ENCODE peak calls at places on chromosome 18, in nine cellular contexts. M is psoas muscle, N is heart right ventricle, J is OCI-LY7, Q is A549, D is MM.1S, C is breast epithelium, X is GM23248, R is pancreas. O is an unnamed sample. For H3K9me3, the result is how much of the 10 kb centered on the place peaks cover.

GRCh38 chr18:54094474-54094873 is 130.0 kb downstream of the MBD2 start:
- DNase-seq in M (no peak), N (no peak), J (no peak), Q (no peak), D (peak), C (no peak), X (no peak), R (no peak), O (no peak)

GRCh38 chr18:11565716-11566115 is 43.7 kb upstream of the SLC35G4 start:
- DNase-seq in M (no peak), N (no peak), J (no peak), Q (no peak), D (no peak), C (no peak), X (no peak), R (no peak), O (no peak)

GRCh38 chr18:79819951-79820351 is 22.2 kb downstream of the KCNG2 start:
- DNase-seq in M (no peak), N (peak), J (peak), Q (no peak), D (no peak), C (no peak), X (no peak), R (no peak), O (peak)

GRCh38 chr18:3623769-3624545 is 174.0 kb downstream of the TGIF1 start:
- DNase-seq in M (peak), N (peak), J (no peak), Q (peak), D (no peak), C (peak), X (peak), R (peak), O (no peak)

GRCh38 chr18:21638822-21639221 is 26.7 kb downstream of the SNRPD1 start:
- DNase-seq in M (no peak), N (no peak), J (no peak), Q (no peak), D (no peak), C (no peak), X (no peak), R (no peak), O (no peak)

GRCh38 chr18:48002933-48003365 is 72.5 kb upstream of the SMAD2 start:
- DNase-seq in M (peak), N (peak), J (no peak), Q (peak), D (no peak), C (no peak), X (peak), R (peak), O (no peak)

GRCh38 chr18:71784777-71785176 is 759.4 kb downstream of the CBLN2 start:
- DNase-seq in M (no peak), N (no peak), J (peak), Q (peak), D (peak), C (no peak), X (peak), R (no peak), O (no peak)

GRCh38 chr18:54717673-54718435 is 110.4 kb upstream of the RAB27B start:
- DNase-seq in M (no peak), N (no peak), J (peak), Q (no peak), D (peak), C (no peak), X (no peak), R (no peak), O (peak)

GRCh38 chr18:48393776-48394175 is 15.4 kb downstream of the ZBTB7C start:
- DNase-seq in M (no peak), N (no peak), J (no peak), Q (no peak), D (no peak), C (no peak), X (no peak), R (no peak), O (no peak)

GRCh38 chr18:64134044-64134757 is 14.7 kb downstream of the LINC00305 start:
- DNase-seq in M (no peak), N (no peak), J (no peak), Q (peak), D (no peak), C (no peak), X (peak), R (no peak), O (no peak)

GRCh38 chr18:74817576-74817975 is 219.9 kb downstream of the ZNF407 start:
- DNase-seq in M (no peak), N (no peak), J (no peak), Q (no peak), D (no peak), C (no peak), X (peak), R (no peak), O (no peak)

GRCh38 chr18:45724591-45724990 is 610 bp downstream of the SLC14A1 start:
- DNase-seq in M (no peak), N (no peak), J (no peak), Q (no peak), D (no peak), C (no peak), X (no peak), R (no peak), O (no peak)

GRCh38 chr18:5895886-5896740 is 791 bp upstream of the TMEM200C start:
- DNase-seq in M (peak), N (peak), J (no peak), Q (no peak), D (no peak), C (peak), X (peak), R (no peak), O (no peak)

GRCh38 chr18:55275042-55275897 is 312.7 kb downstream of the TCF4 start:
- DNase-seq in M (peak), N (no peak), J (peak), Q (peak), D (peak), C (no peak), X (peak), R (no peak), O (no peak)

GRCh38 chr18:21264651-21265050 is 22.6 kb downstream of the GREB1L start:
- DNase-seq in M (no peak), N (no peak), J (no peak), Q (no peak), D (no peak), C (no peak), X (peak), R (no peak), O (no peak)

GRCh38 chr18:63119647-63120046 is 199.9 kb downstream of the BCL2 start:
- DNase-seq in M (peak), N (no peak), J (no peak), Q (peak), D (no peak), C (no peak), X (peak), R (no peak), O (no peak)

GRCh38 chr18:3713166-3713565 is 263.2 kb downstream of the TGIF1 start:
- DNase-seq in M (no peak), N (no peak), J (peak), Q (no peak), D (no peak), C (no peak), X (no peak), R (no peak), O (no peak)

GRCh38 chr18:31646332-31646822 is 38.0 kb downstream of the B4GALT6 start:
- DNase-seq in M (no peak), N (no peak), J (no peak), Q (no peak), D (no peak), C (no peak), X (no peak), R (no peak), O (no peak)

GRCh38 chr18:22683196-22683676 is 249.9 kb upstream of the RBBP8 start:
- DNase-seq in M (no peak), N (peak), J (no peak), Q (peak), D (no peak), C (peak), X (peak), R (peak), O (no peak)

GRCh38 chr18:75216212-75216925 is 5.8 kb downstream of the TSHZ1 start:
- DNase-seq in M (no peak), N (no peak), J (no peak), Q (no peak), D (no peak), C (no peak), X (no peak), R (no peak), O (no peak)

GRCh38 chr18:40882468-40882867 is 1072.6 kb upstream of the PIK3C3 start:
- DNase-seq in M (no peak), N (no peak), J (no peak), Q (no peak), D (no peak), C (no peak), X (no peak), R (no peak), O (no peak)

GRCh38 chr18:62763101-62763521 is 47.8 kb downstream of the PHLPP1 start:
- DNase-seq in M (no peak), N (no peak), J (no peak), Q (no peak), D (peak), C (no peak), X (no peak), R (no peak), O (no peak)

GRCh38 chr18:3321133-3321812 is 59.3 kb downstream of the MYL12B start:
- DNase-seq in M (no peak), N (no peak), J (peak), Q (peak), D (no peak), C (no peak), X (peak), R (peak), O (no peak)

GRCh38 chr18:42614619-42615293 is 500.7 kb downstream of the RIT2 start:
- DNase-seq in M (no peak), N (peak), J (no peak), Q (no peak), D (no peak), C (no peak), X (no peak), R (no peak), O (no peak)

GRCh38 chr18:13810950-13811485 is 12.9 kb upstream of the MC5R start:
- DNase-seq in M (no peak), N (no peak), J (no peak), Q (no peak), D (no peak), C (no peak), X (no peak), R (no peak), O (no peak)

GRCh38 chr18:54165450-54165849 is 59.0 kb downstream of the MBD2 start:
- DNase-seq in M (no peak), N (no peak), J (no peak), Q (no peak), D (no peak), C (no peak), X (no peak), R (no peak), O (no peak)

GRCh38 chr18:709771-710170 is 2.7 kb downstream of the ENOSF1 start:
- DNase-seq in M (no peak), N (no peak), J (no peak), Q (no peak), D (no peak), C (no peak), X (no peak), R (no peak), O (no peak)

GRCh38 chr18:8668381-8668780 is 37.0 kb upstream of the MTCL1 start:
- DNase-seq in M (no peak), N (no peak), J (no peak), Q (no peak), D (no peak), C (no peak), X (no peak), R (no peak), O (no peak)

GRCh38 chr18:25136416-25137132 is 215.4 kb downstream of the ZNF521 start:
- DNase-seq in M (no peak), N (peak), J (no peak), Q (no peak), D (no peak), C (no peak), X (peak), R (no peak), O (no peak)

GRCh38 chr18:27428716-27429475 is 243.8 kb upstream of the CHST9 start:
- DNase-seq in M (no peak), N (no peak), J (no peak), Q (no peak), D (no peak), C (no peak), X (no peak), R (no peak), O (no peak)

GRCh38 chr18:59778434-59778833 is 81.2 kb upstream of the CCBE1 start:
- DNase-seq in M (no peak), N (no peak), J (no peak), Q (no peak), D (no peak), C (no peak), X (no peak), R (no peak), O (no peak)

GRCh38 chr18:59783138-59783537 is 85.9 kb upstream of the CCBE1 start:
- DNase-seq in M (no peak), N (no peak), J (peak), Q (peak), D (peak), C (no peak), X (peak), R (no peak), O (no peak)

GRCh38 chr18:59779979-59780378 is 82.8 kb upstream of the CCBE1 start:
- DNase-seq in M (no peak), N (no peak), J (no peak), Q (no peak), D (no peak), C (no peak), X (peak), R (no peak), O (no peak)

GRCh38 chr18:59777636-59778035 is 80.4 kb upstream of the CCBE1 start:
- DNase-seq in M (no peak), N (no peak), J (no peak), Q (no peak), D (no peak), C (no peak), X (no peak), R (no peak), O (no peak)
- H3K27ac ChIP-seq in M (no peak), N (no peak), J (no peak), Q (no peak), D (no peak), C (no peak), X (no peak), R (no peak), O (no peak)

GRCh38 chr18:78571063-78571785 is 408.4 kb upstream of the SALL3 start:
- DNase-seq in M (no peak), N (no peak), J (no peak), Q (no peak), D (no peak), C (no peak), X (no peak), R (no peak), O (no peak)

GRCh38 chr18:78576967-78577366 is 402.7 kb upstream of the SALL3 start:
- DNase-seq in M (no peak), N (no peak), J (no peak), Q (no peak), D (no peak), C (no peak), X (no peak), R (no peak), O (no peak)

GRCh38 chr18:78579449-78579848 is 400.2 kb upstream of the SALL3 start:
- DNase-seq in M (no peak), N (no peak), J (no peak), Q (no peak), D (no peak), C (no peak), X (no peak), R (no peak), O (no peak)

GRCh38 chr18:78571831-78572347 is 407.7 kb upstream of the SALL3 start:
- DNase-seq in M (no peak), N (no peak), J (no peak), Q (no peak), D (no peak), C (no peak), X (no peak), R (no peak), O (no peak)

GRCh38 chr18:78573773-78574172 is 405.8 kb upstream of the SALL3 start:
- DNase-seq in M (no peak), N (no peak), J (no peak), Q (no peak), D (no peak), C (no peak), X (no peak), R (no peak), O (no peak)
- H3K9me3 ChIP-seq in M (under half), N (under half), J (under half), Q (under half), D (under half), C (under half), X (under half), R (under half), O (under half)

DNA sequence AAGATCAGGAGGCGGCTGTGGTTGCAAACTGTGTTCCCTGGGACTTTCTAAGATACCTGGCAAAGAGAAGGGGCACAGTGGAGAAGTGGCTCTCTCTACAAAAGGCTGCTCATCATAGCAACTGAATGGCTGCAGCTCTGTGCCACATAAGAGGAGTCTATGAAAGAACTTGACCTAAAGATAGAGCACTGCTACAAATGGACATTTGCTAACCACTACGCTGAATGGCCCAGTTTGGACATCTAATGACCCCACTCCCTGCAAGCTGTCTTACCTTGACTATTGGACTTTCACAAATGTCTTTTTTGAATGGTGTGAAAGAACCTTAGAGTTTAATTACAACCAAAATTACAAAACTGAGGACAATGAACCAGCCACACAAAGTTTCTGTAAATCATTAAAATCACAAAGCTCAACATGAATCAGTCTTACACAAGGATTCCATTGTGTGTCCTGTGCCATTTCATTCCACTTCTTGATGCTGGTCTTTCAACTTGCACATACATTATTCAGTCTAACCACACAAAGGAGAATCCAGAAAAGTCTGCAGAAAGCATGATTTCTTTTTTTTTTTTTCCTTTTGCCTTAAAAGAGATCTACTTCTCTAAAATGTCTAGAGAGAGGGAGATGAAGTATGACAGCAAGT is 154.0 kb downstream of the LAMA1 start:
- DNase-seq in M (no peak), N (no peak), J (no peak), Q (no peak), D (no peak), C (no peak), X (no peak), R (no peak), O (no peak)
- H3K27ac ChIP-seq in M (no peak), N (no peak), J (no peak), Q (no peak), D (no peak), C (no peak), X (no peak), R (no peak), O (no peak)

GRCh38 chr18:70334728-70335329 is 46.0 kb downstream of the SOCS6 start:
- DNase-seq in M (no peak), N (no peak), J (no peak), Q (peak), D (no peak), C (no peak), X (peak), R (no peak), O (no peak)

GRCh38 chr18:70338890-70339289 is 50.0 kb downstream of the SOCS6 start:
- DNase-seq in M (no peak), N (no peak), J (no peak), Q (no peak), D (no peak), C (no peak), X (no peak), R (no peak), O (no peak)

GRCh38 chr18:70335892-70336726 is 47.3 kb downstream of the SOCS6 start:
- DNase-seq in M (no peak), N (no peak), J (no peak), Q (peak), D (no peak), C (no peak), X (peak), R (no peak), O (no peak)

GRCh38 chr18:70339915-70340314 is 51.1 kb downstream of the SOCS6 start:
- DNase-seq in M (no peak), N (no peak), J (no peak), Q (no peak), D (no peak), C (no peak), X (no peak), R (no peak), O (no peak)

GRCh38 chr18:70337139-70337972 is 48.5 kb downstream of the SOCS6 start:
- DNase-seq in M (peak), N (peak), J (no peak), Q (peak), D (peak), C (no peak), X (peak), R (no peak), O (no peak)
- H3K9me3 ChIP-seq in M (under half), N (under half), J (under half), Q (half or more), D (under half), C (under half), X (under half), R (under half), O (under half)

DNA sequence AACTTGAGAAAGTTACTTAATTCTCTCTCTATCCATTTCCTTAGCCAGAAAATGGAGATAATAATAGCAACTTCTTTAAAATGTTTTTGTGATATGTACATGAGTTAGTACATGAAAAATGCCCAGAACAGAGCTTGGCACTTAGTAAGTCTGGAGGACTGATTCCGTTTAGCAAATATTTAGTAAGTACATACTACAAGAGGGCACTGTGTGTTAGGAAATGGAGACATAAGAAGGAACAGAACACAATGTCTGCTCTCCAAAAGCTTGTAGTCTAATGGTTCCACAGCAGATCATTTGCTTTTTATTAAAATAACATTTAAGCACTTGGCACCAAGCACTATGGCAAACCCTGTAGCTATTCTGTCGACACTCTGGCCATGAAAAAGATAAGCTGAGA is 47.5 kb upstream of the CDH20 start:
- DNase-seq in M (no peak), N (no peak), J (no peak), Q (no peak), D (no peak), C (no peak), X (no peak), R (no peak), O (no peak)
- H3K27ac ChIP-seq in M (no peak), N (no peak), J (no peak), Q (no peak), D (no peak), C (no peak), X (no peak), R (no peak), O (no peak)

GRCh38 chr18:9681217-9681616 is 26.9 kb upstream of the RAB31 start:
- DNase-seq in M (no peak), N (no peak), J (no peak), Q (no peak), D (no peak), C (no peak), X (no peak), R (no peak), O (no peak)

GRCh38 chr18:9679125-9679524 is 29.0 kb upstream of the RAB31 start:
- DNase-seq in M (no peak), N (no peak), J (no peak), Q (no peak), D (no peak), C (no peak), X (no peak), R (no peak), O (no peak)

GRCh38 chr18:9683418-9684396 is 24.4 kb upstream of the RAB31 start:
- DNase-seq in M (no peak), N (peak), J (no peak), Q (peak), D (no peak), C (no peak), X (peak), R (peak), O (no peak)

GRCh38 chr18:9684901-9685738 is 23.0 kb upstream of the RAB31 start:
- DNase-seq in M (no peak), N (peak), J (no peak), Q (no peak), D (no peak), C (no peak), X (peak), R (no peak), O (no peak)

GRCh38 chr18:9682572-9682971 is 25.5 kb upstream of the RAB31 start:
- DNase-seq in M (no peak), N (no peak), J (no peak), Q (no peak), D (no peak), C (no peak), X (no peak), R (no peak), O (no peak)
- H3K9me3 ChIP-seq in M (under half), N (under half), J (under half), Q (under half), D (under half), C (under half), X (under half), R (under half), O (under half)

DNA sequence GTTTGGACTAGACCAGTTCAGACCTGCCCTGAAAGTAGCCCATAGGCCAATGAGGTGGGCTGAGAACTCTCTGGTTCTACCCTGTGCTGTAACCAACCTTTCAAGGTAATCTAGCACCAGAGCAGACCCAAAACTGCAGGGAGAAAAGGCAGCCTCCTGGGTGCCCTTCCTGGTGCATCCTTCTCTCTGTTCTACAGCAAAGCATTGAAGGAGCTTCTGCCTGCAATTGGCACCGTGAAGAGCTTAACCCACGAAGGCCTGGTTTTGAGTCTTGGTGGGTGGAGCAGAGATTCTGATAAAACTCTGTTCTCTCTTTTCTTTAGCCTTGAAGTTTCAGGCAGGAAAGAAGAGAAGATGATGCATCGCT is 55.5 kb downstream of the LIPG start:
- DNase-seq in M (no peak), N (no peak), J (no peak), Q (no peak), D (no peak), C (no peak), X (no peak), R (no peak), O (no peak)
- H3K27ac ChIP-seq in M (no peak), N (no peak), J (no peak), Q (no peak), D (no peak), C (no peak), X (no peak), R (no peak), O (no peak)

GRCh38 chr18:57287766-57288165 is 64.6 kb upstream of the ST8SIA3 start:
- DNase-seq in M (no peak), N (no peak), J (no peak), Q (no peak), D (no peak), C (no peak), X (no peak), R (no peak), O (no peak)
- H3K9me3 ChIP-seq in M (under half), N (under half), J (under half), Q (under half), D (under half), C (under half), X (under half), R (under half), O (under half)

O was measured in CD8-positive, alpha-beta T cell.